ENCODE peak calls at places on chromosomes 13 and 19, in nine cellular contexts. N is psoas muscle, D is K562, F is foreskin fibroblast, R is left lung, A is sigmoid colon, S is stomach, X is neural crest cell, O is cardiac muscle cell. G is an unnamed sample.

GRCh38 chr13:89380101-89380500 is 1708.9 kb downstream of the SLITRK5 start:
- DNase-seq in N (no peak), D (no peak), F (no peak), R (no peak), A (no peak), S (peak; percentile 34), X (no peak), O (no peak), G (no peak)

GRCh38 chr19:38152461-38153379 is 71.3 kb downstream of the DPF1 start:
- DNase-seq in N (no peak), D (peak; percentile 92), F (no peak), R (no peak), A (no peak), S (no peak), X (no peak), O (peak; percentile 64), G (no peak)

GRCh38 chr19:47778089-47778953 is at the start of gene SELENOW:
- DNase-seq in N (peak; percentile 79), D (peak; percentile 91), F (peak; percentile 52), R (peak; percentile 77), A (peak; percentile 88), S (peak; percentile 83), X (peak; percentile 82), O (peak; percentile 79), G (peak; percentile 82)

GRCh38 chr19:55452381-55453325 is 8.8 kb downstream of the ISOC2 start:
- DNase-seq in N (peak; percentile 76), D (peak; percentile 90), F (peak; percentile 67), R (no peak), A (peak; percentile 88), S (peak; percentile 49), X (peak; percentile 73), O (peak; percentile 88), G (peak; percentile 54)

GRCh38 chr13:39779337-39780270 is 124.1 kb downstream of the COG6 start:
- DNase-seq in N (no peak), D (no peak), F (no peak), R (no peak), A (no peak), S (no peak), X (no peak), O (peak; percentile 59), G (no peak)

GRCh38 chr19:9885077-9885552 is 50.0 kb downstream of the PIN1 start:
- DNase-seq in N (peak; percentile 44), D (no peak), F (peak; percentile 16), R (no peak), A (no peak), S (no peak), X (no peak), O (peak; percentile 74), G (peak; percentile 9)

GRCh38 chr13:59607780-59608233 is 555.9 kb downstream of the DIAPH3 start:
- DNase-seq in N (no peak), D (no peak), F (no peak), R (no peak), A (no peak), S (no peak), X (no peak), O (no peak), G (no peak)

GRCh38 chr13:24184265-24184841 is 23.8 kb downstream of the SPATA13 start:
- DNase-seq in N (no peak), D (no peak), F (no peak), R (no peak), A (no peak), S (no peak), X (no peak), O (no peak), G (no peak)

GRCh38 chr19:41564515-41565383 is 11.2 kb upstream of the CEACAM21 start:
- DNase-seq in N (no peak), D (no peak), F (peak; percentile 3), R (peak; percentile 31), A (no peak), S (no peak), X (no peak), O (no peak), G (peak; percentile 69)

GRCh38 chr13:21435710-21436151 is 23.4 kb downstream of the ZDHHC20 start:
- DNase-seq in N (peak; percentile 38), D (peak; percentile 51), F (peak; percentile 80), R (peak; percentile 84), A (peak; percentile 63), S (peak; percentile 68), X (no peak), O (peak; percentile 79), G (no peak)

GRCh38 chr13:31485651-31486051 is 253.7 kb upstream of the RXFP2 start:
- DNase-seq in N (no peak), D (no peak), F (peak; percentile 6), R (no peak), A (no peak), S (no peak), X (no peak), O (peak; percentile 72), G (no peak)

GRCh38 chr13:64075543-64076271 is 2660.1 kb upstream of the PCDH20 start:
- DNase-seq in N (no peak), D (peak; percentile 49), F (no peak), R (no peak), A (no peak), S (peak; percentile 18), X (no peak), O (no peak), G (no peak)

GRCh38 chr13:112170823-112171569 is 104.0 kb downstream of the SOX1 start:
- DNase-seq in N (no peak), D (no peak), F (no peak), R (no peak), A (no peak), S (no peak), X (no peak), O (no peak), G (no peak)

DNA sequence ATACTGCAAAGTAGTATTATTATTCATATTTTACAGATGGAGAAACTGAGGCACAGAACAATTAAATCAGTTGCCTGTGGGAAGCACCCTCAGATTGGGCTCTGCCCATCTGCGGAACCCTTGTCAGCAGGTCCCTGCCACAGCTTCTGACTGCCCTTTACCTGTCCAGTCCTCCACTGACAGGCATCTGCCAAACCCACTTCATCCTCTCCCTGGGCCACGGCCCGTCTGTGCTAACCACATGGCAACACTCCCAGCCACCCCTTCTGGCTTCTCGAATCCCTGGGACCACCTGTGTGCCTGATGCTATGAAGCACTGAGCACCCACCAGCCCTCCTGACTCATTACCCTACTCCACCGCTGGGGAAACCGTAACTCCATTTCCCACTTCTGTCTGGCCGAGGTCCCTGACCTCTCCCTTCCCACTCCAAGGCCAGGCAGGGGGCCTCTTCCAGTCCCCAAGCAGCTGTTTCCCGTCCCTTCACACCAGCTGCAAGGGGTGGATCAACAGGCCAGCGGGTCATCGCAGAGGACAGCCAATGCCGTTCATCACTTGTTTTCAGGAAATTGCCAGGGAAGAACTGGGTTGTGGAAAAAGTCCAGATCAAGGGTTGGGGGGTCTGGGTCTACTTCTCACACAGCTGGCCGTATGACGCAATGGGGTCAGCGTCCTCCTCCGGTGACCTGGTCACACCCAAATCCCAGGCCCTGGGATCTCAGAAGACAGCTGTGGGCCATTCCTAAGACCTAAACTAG is 2.5 kb downstream of the KANK3 start:
- DNase-seq in N (peak; percentile 33), D (peak; percentile 59), F (no peak), R (no peak), A (peak; percentile 87), S (peak; percentile 37), X (no peak), O (peak; percentile 49), G (peak; percentile 75)
- TF ChIP-seq CTCF in N (no peak), D (peak; percentile 24), F (no peak), R (no peak), A (no peak), S (no peak), X (no peak), O (peak; percentile 28), G (no peak)

DNA sequence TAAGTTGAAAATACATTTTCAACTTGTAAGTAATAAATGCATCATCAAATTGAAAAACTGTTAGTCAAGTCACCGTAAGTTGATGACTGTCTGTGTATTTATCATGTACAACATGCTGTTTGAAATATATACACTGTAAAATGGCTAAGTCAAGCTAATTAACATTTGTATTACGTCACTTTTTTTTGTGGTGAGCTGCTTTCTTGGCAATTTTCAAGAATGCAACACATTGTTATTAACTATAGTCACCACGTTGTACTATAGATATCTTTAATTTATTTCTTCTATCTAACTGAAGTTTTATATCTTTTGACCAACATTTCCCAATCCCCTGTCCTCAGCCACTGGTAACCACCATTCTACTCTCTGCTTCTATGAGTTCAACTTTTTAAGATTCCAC is 57.0 kb downstream of the RBM26 start:
- DNase-seq in N (no peak), D (no peak), F (no peak), R (no peak), A (no peak), S (no peak), X (no peak), O (peak; percentile 29), G (no peak)
- TF ChIP-seq CTCF in N (no peak), D (no peak), F (no peak), R (no peak), A (no peak), S (no peak), X (no peak), O (no peak), G (no peak)

DNA sequence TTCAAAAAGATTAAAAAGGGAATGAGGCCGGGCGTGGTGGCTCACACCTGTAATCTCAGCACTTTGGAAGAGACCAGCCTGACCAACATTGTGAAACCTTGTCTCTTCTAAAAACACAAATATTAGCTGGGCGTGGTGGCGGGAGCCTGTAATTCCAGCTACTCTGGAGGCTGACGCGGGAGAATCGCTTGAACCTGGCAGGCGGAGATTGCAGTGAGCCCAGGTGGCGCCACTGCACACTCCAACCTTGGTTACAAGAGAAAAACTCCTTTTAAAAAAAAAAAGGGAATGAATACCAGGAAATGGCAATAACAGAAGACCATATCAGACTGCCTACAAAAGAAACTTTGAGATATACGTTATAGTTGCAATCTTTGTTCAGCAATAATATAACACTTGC is 1244.5 kb downstream of the PCDH9 start:
- DNase-seq in N (no peak), D (no peak), F (no peak), R (no peak), A (no peak), S (no peak), X (no peak), O (no peak), G (peak; percentile 28)
- TF ChIP-seq CTCF in N (no peak), D (no peak), F (no peak), R (no peak), A (no peak), S (no peak), X (no peak), O (no peak), G (no peak)

GRCh38 chr19:49588370-49589122 is 2.4 kb upstream of the PRR12 start:
- DNase-seq in N (no peak), D (no peak), F (no peak), R (no peak), A (no peak), S (no peak), X (no peak), O (no peak), G (no peak)

GRCh38 chr19:49591731-49592485 is 926 bp downstream of the PRR12 start:
- DNase-seq in N (peak; percentile 40), D (peak; percentile 72), F (no peak), R (peak; percentile 54), A (peak; percentile 74), S (peak; percentile 40), X (peak; percentile 22), O (peak; percentile 49), G (peak; percentile 40)

GRCh38 chr19:49590971-49591730 is at the start of gene PRR12:
- DNase-seq in N (peak; percentile 60), D (peak; percentile 87), F (no peak), R (peak; percentile 66), A (peak; percentile 85), S (peak; percentile 59), X (peak; percentile 50), O (peak; percentile 77), G (peak; percentile 45)

GRCh38 chr19:49589391-49589790 is 1.6 kb upstream of the PRR12 start:
- DNase-seq in N (no peak), D (no peak), F (no peak), R (no peak), A (no peak), S (no peak), X (no peak), O (no peak), G (no peak)

GRCh38 chr19:49590071-49590970 is 661 bp upstream of the PRR12 start:
- DNase-seq in N (peak; percentile 94), D (peak; percentile 98), F (peak; percentile 97), R (peak; percentile 97), A (peak; percentile 96), S (peak; percentile 99), X (peak; percentile 89), O (peak; percentile 99), G (peak; percentile 92)
- TF ChIP-seq CTCF in N (no peak), D (no peak), F (no peak), R (no peak), A (peak; percentile 7), S (no peak), X (no peak), O (peak; percentile 6), G (no peak)

G was measured in endothelial cell.